ENCODE peak calls at places on chromosomes 11 and 22, in five cellular contexts. One of them, this sample, is unnamed.
A peak's percentile ranks its signal among the peaks of the same experiment; 100 is the strongest.

GRCh38 chr11:2818503-2818902 is 67.1 kb downstream of the CDKN1C start:
- DNase-seq in choroid plexus epithelial cell: no peak
- DNase-seq in cardiac fibroblast: no peak
- DNase-seq in brain microvascular endothelial cell: no peak
- DNase-seq in esophagus squamous epithelium: no peak
- DNase-seq in this sample: no peak

GRCh38 chr11:112847568-112847967 is 113.7 kb upstream of the NCAM1 start:
- DNase-seq in brain microvascular endothelial cell: no peak
- DNase-seq in cardiac fibroblast: no peak
- DNase-seq in esophagus squamous epithelium: no peak
- DNase-seq in choroid plexus epithelial cell: no peak
- DNase-seq in this sample: no peak

GRCh38 chr22:23178512-23179254 is 1.6 kb upstream of the BCR start:
- DNase-seq in esophagus squamous epithelium: no peak
- DNase-seq in cardiac fibroblast: peak; percentile 68
- DNase-seq in brain microvascular endothelial cell: peak; percentile 40
- DNase-seq in choroid plexus epithelial cell: peak; percentile 65
- DNase-seq in this sample: peak; percentile 83

GRCh38 chr11:28760676-28761390 is 652.6 kb downstream of the METTL15 start:
- DNase-seq in esophagus squamous epithelium: no peak
- DNase-seq in brain microvascular endothelial cell: peak; percentile 41
- DNase-seq in choroid plexus epithelial cell: peak; percentile 71
- DNase-seq in cardiac fibroblast: no peak
- DNase-seq in this sample: no peak

GRCh38 chr11:57277845-57278720 is 41.0 kb upstream of the APLNR start:
- DNase-seq in choroid plexus epithelial cell: peak; percentile 86
- DNase-seq in brain microvascular endothelial cell: peak; percentile 80
- DNase-seq in esophagus squamous epithelium: no peak
- DNase-seq in cardiac fibroblast: peak; percentile 93
- DNase-seq in this sample: no peak

GRCh38 chr11:74388678-74389327 is 9.4 kb downstream of the PGM2L1 start:
- DNase-seq in brain microvascular endothelial cell: peak; percentile 17
- DNase-seq in choroid plexus epithelial cell: peak; percentile 74
- DNase-seq in esophagus squamous epithelium: no peak
- DNase-seq in cardiac fibroblast: peak; percentile 66
- DNase-seq in this sample: no peak

GRCh38 chr11:130720232-130720787 is 196.0 kb downstream of the SNX19 start:
- DNase-seq in choroid plexus epithelial cell: no peak
- DNase-seq in brain microvascular endothelial cell: no peak
- DNase-seq in esophagus squamous epithelium: no peak
- DNase-seq in cardiac fibroblast: no peak
- DNase-seq in this sample: no peak

GRCh38 chr11:7498193-7498592 is 12.9 kb downstream of the OLFML1 start:
- DNase-seq in brain microvascular endothelial cell: no peak
- DNase-seq in cardiac fibroblast: no peak
- DNase-seq in choroid plexus epithelial cell: no peak
- DNase-seq in esophagus squamous epithelium: no peak
- DNase-seq in this sample: no peak

GRCh38 chr11:120682866-120683265 is 171.3 kb downstream of the GRIK4 start:
- DNase-seq in choroid plexus epithelial cell: no peak
- DNase-seq in brain microvascular endothelial cell: no peak
- DNase-seq in cardiac fibroblast: peak; percentile 11
- DNase-seq in esophagus squamous epithelium: no peak
- DNase-seq in this sample: no peak

GRCh38 chr11:123594188-123594901 is 60.1 kb downstream of the SCN3B start:
- DNase-seq in brain microvascular endothelial cell: no peak
- DNase-seq in choroid plexus epithelial cell: no peak
- DNase-seq in esophagus squamous epithelium: no peak
- DNase-seq in cardiac fibroblast: peak; percentile 10
- DNase-seq in this sample: no peak

DNA sequence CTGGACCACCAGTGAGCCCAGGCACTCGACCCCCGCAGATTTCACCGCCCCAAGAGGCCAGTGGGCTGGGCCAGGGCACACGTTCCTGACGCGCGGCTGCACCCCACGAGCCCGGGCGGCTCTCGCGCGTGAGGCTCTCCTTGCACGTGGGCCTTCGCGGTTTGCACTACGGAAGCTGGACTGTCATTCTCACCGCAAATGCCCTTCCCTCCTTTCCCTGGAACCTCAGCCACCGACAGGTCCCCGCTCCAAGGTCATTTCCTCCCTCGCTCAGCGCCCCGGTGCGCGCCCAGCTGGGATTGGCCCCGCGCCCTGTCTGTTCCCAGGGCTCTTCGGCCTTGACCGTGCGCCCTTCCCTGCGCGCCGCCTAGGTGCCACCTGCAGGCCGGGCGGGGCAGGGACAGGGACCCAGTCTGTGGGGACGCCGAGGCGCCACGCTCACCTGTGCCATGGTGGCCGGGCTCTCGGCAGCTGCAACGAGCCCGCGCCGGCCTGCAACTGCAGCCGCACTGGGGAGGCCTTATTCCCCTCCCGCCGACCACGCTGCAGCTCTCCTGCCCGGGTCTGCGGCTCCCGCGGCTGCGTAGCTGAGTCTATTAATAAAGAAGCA is 2.1 kb upstream of the CPT1A start:
- DNase-seq in cardiac fibroblast: peak; percentile 56
- DNase-seq in esophagus squamous epithelium: no peak
- DNase-seq in brain microvascular endothelial cell: no peak
- DNase-seq in choroid plexus epithelial cell: no peak
- DNase-seq in this sample: no peak
- TF ChIP-seq CTCF in cardiac fibroblast: no peak
- TF ChIP-seq CTCF in esophagus squamous epithelium: peak; percentile 88
- TF ChIP-seq CTCF in brain microvascular endothelial cell: peak; percentile 39
- TF ChIP-seq CTCF in choroid plexus epithelial cell: no peak
- TF ChIP-seq CTCF in this sample: no peak

DNA sequence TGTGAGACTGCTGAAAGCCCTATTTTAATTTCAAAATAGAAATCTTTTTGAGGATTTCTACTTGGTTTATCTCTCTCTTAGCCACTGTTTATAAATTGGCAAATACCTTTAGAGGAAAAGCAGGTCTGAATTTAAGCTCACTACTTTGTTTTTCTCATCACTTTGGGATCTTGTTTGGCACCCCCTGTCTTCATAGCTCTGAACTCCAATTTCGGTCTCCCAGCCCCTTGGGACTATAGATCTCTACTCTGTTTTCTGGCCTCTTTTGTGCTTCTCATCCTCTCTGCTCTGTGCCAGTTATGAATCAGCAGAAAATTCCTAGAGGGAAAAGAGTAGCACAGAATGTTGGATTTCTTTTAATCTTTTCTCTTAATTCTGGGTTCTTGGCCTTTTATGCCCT is 118.3 kb downstream of the CYP2R1 start:
- DNase-seq in esophagus squamous epithelium: no peak
- DNase-seq in choroid plexus epithelial cell: peak; percentile 26
- DNase-seq in brain microvascular endothelial cell: no peak
- DNase-seq in cardiac fibroblast: peak; percentile 30
- DNase-seq in this sample: no peak
- TF ChIP-seq CTCF in esophagus squamous epithelium: no peak
- TF ChIP-seq CTCF in choroid plexus epithelial cell: peak; percentile 53
- TF ChIP-seq CTCF in brain microvascular endothelial cell: peak; percentile 54
- TF ChIP-seq CTCF in cardiac fibroblast: peak; percentile 26
- TF ChIP-seq CTCF in this sample: no peak

DNA sequence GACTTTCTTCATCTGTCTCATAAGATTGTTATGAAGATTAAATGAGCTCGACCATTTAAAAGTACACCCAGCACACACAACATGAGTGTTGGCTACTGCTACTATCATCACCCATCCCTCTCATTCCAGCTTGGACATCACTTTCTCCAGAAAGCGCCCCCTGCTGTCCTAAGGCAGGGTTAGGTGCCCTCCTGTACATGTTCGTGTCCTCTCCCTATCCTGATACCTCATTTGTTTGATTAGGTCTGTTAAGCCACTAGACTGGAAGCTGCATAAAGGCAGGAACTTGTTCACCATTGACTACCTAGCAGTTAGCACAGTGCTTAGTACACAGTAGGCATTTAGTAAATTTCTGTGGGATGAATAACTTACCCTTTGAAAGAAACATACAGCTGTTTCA is 85.5 kb downstream of the ENTHD1 start:
- DNase-seq in esophagus squamous epithelium: no peak
- DNase-seq in brain microvascular endothelial cell: no peak
- DNase-seq in cardiac fibroblast: peak; percentile 26
- DNase-seq in choroid plexus epithelial cell: peak; percentile 14
- DNase-seq in this sample: no peak
- TF ChIP-seq CTCF in esophagus squamous epithelium: no peak
- TF ChIP-seq CTCF in brain microvascular endothelial cell: peak; percentile 59
- TF ChIP-seq CTCF in cardiac fibroblast: peak; percentile 61
- TF ChIP-seq CTCF in choroid plexus epithelial cell: peak; percentile 51
- TF ChIP-seq CTCF in this sample: peak; percentile 46

DNA sequence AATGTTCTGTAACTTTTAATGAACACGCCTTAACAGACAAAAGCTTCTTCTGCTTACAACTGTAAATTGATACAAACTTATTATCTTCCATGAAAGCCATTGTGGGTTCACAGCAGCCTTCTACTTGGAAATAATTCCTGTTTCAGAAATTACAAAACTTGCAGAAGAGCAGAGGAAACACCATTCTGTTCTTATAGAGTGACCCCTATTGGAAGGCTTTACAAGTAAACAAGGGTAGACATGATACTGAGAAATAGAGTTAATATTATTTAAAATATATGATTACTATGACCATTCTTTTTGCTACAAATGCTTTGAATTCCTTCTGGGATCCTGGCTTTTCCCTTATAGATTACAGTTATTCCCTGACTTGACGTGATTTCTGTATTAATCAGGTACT is 32.4 kb upstream of the KCNA4 start:
- DNase-seq in choroid plexus epithelial cell: no peak
- DNase-seq in cardiac fibroblast: peak; percentile 17
- DNase-seq in brain microvascular endothelial cell: no peak
- DNase-seq in esophagus squamous epithelium: no peak
- DNase-seq in this sample: no peak
- TF ChIP-seq CTCF in choroid plexus epithelial cell: no peak
- TF ChIP-seq CTCF in cardiac fibroblast: no peak
- TF ChIP-seq CTCF in brain microvascular endothelial cell: no peak
- TF ChIP-seq CTCF in esophagus squamous epithelium: no peak
- TF ChIP-seq CTCF in this sample: peak; percentile 16

GRCh38 chr11:70796601-70797000 is 398.3 kb downstream of the CTTN start:
- DNase-seq in brain microvascular endothelial cell: no peak
- DNase-seq in cardiac fibroblast: no peak
- DNase-seq in esophagus squamous epithelium: no peak
- DNase-seq in choroid plexus epithelial cell: no peak
- DNase-seq in this sample: no peak
- TF ChIP-seq CTCF in brain microvascular endothelial cell: peak; percentile 12
- TF ChIP-seq CTCF in cardiac fibroblast: no peak
- TF ChIP-seq CTCF in esophagus squamous epithelium: no peak
- TF ChIP-seq CTCF in choroid plexus epithelial cell: no peak
- TF ChIP-seq CTCF in this sample: no peak

GRCh38 chr11:77568306-77568705 is 21.4 kb upstream of the AQP11 start:
- DNase-seq in choroid plexus epithelial cell: no peak
- DNase-seq in cardiac fibroblast: no peak
- DNase-seq in esophagus squamous epithelium: no peak
- DNase-seq in brain microvascular endothelial cell: no peak
- DNase-seq in this sample: no peak
- TF ChIP-seq CTCF in choroid plexus epithelial cell: no peak
- TF ChIP-seq CTCF in cardiac fibroblast: no peak
- TF ChIP-seq CTCF in esophagus squamous epithelium: no peak
- TF ChIP-seq CTCF in brain microvascular endothelial cell: no peak
- TF ChIP-seq CTCF in this sample: no peak

GRCh38 chr11:90668502-90668901 is 445.7 kb upstream of the CHORDC1 start:
- DNase-seq in cardiac fibroblast: no peak
- DNase-seq in brain microvascular endothelial cell: no peak
- DNase-seq in choroid plexus epithelial cell: no peak
- DNase-seq in esophagus squamous epithelium: no peak
- DNase-seq in this sample: no peak
- TF ChIP-seq CTCF in cardiac fibroblast: no peak
- TF ChIP-seq CTCF in brain microvascular endothelial cell: no peak
- TF ChIP-seq CTCF in choroid plexus epithelial cell: no peak
- TF ChIP-seq CTCF in esophagus squamous epithelium: no peak
- TF ChIP-seq CTCF in this sample: no peak

GRCh38 chr22:50267591-50268390 is 2.4 kb downstream of the MAPK11 start:
- DNase-seq in cardiac fibroblast: peak; percentile 69
- DNase-seq in esophagus squamous epithelium: no peak
- DNase-seq in choroid plexus epithelial cell: peak; percentile 61
- DNase-seq in brain microvascular endothelial cell: no peak
- DNase-seq in this sample: no peak
- TF ChIP-seq CTCF in cardiac fibroblast: peak; percentile 26
- TF ChIP-seq CTCF in esophagus squamous epithelium: peak; percentile 8
- TF ChIP-seq CTCF in choroid plexus epithelial cell: peak; percentile 34
- TF ChIP-seq CTCF in brain microvascular endothelial cell: peak; percentile 52
- TF ChIP-seq CTCF in this sample: no peak

DNA sequence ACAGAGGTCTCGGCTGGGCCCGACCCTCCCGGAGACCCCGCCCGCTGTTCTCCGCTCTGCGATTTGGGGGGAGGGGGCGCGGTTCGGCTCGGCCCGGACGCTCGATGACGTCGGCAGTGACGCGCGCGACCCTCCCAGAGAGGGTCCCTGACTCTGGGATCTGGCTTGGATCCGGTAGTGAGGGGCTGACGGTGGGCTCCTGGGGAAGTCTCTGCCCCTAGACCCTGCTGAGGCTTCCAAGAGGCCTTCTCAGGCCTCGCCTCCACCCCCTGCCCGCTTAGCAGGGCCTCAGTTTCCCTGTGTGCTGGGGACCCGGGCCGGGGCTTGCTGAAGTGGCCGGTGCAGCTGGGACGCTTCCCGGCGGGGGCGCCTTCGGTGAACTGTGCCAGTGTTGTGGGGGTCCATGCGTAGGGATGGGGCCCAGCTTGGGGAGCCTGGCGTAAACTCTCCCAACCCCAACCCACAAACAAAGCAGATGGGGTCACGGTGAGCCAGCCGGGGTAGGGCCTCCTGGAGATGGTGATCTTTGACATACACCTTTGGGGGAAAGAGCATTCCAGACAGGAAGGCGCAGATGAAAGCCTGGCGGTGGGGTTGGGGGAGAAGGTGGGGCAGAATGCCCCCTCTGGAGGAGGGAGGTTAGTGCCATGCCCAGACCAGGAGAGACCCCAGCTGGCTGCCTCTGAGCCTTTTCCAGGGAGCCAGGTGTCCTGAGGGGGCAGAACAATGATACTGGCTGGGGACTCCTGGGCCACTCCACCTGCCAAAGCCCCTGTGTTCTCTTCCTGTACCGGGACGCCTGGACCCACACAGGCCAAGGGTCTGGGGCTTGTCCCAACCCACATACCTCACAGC is 1.0 kb downstream of the B4GALNT4 start:
- DNase-seq in brain microvascular endothelial cell: no peak
- DNase-seq in esophagus squamous epithelium: no peak
- DNase-seq in cardiac fibroblast: no peak
- DNase-seq in choroid plexus epithelial cell: no peak
- DNase-seq in this sample: no peak
- TF ChIP-seq CTCF in brain microvascular endothelial cell: no peak
- TF ChIP-seq CTCF in esophagus squamous epithelium: no peak
- TF ChIP-seq CTCF in cardiac fibroblast: no peak
- TF ChIP-seq CTCF in choroid plexus epithelial cell: no peak
- TF ChIP-seq CTCF in this sample: no peak

GRCh38 chr11:20448838-20449237 is 61.3 kb downstream of the PRMT3 start:
- DNase-seq in cardiac fibroblast: no peak
- DNase-seq in esophagus squamous epithelium: no peak
- DNase-seq in choroid plexus epithelial cell: peak; percentile 2
- DNase-seq in brain microvascular endothelial cell: no peak
- DNase-seq in this sample: no peak
- TF ChIP-seq CTCF in cardiac fibroblast: no peak
- TF ChIP-seq CTCF in esophagus squamous epithelium: no peak
- TF ChIP-seq CTCF in choroid plexus epithelial cell: no peak
- TF ChIP-seq CTCF in brain microvascular endothelial cell: no peak
- TF ChIP-seq CTCF in this sample: no peak

This sample was measured in D721Med.